ENCODE peak calls at places on chromosomes 6 and 20, in seven cellular contexts. One of them, this sample, is unnamed.

GRCh38 chr6:151060096-151060741 is 179.5 kb upstream of the AKAP12 start:
- DNase-seq in stimulated activated CD4-positive, alpha-beta T cell treated with anti-CD3 and anti-CD28 coated beads, Interleukin-2, amount 100 ng/mL, for 24 hours: no peak
- DNase-seq in Kasumi-1: no peak
- DNase-seq in epithelial cell of prostate: peak
- DNase-seq in HTR-8/SVneo: peak
- DNase-seq in EH: peak
- DNase-seq in Right ventricle myocardium inferior: no peak
- DNase-seq in this sample: no peak

GRCh38 chr6:16754864-16755263 is 6.4 kb downstream of the ATXN1 start:
- DNase-seq in HTR-8/SVneo: no peak
- DNase-seq in Right ventricle myocardium inferior: no peak
- DNase-seq in Kasumi-1: no peak
- DNase-seq in stimulated activated CD4-positive, alpha-beta T cell treated with anti-CD3 and anti-CD28 coated beads, Interleukin-2, amount 100 ng/mL, for 24 hours: no peak
- DNase-seq in EH: no peak
- DNase-seq in epithelial cell of prostate: no peak
- DNase-seq in this sample: no peak

GRCh38 chr6:137044366-137045220 is at the start of gene IL20RA:
- DNase-seq in HTR-8/SVneo: peak
- DNase-seq in Kasumi-1: no peak
- DNase-seq in Right ventricle myocardium inferior: peak
- DNase-seq in epithelial cell of prostate: no peak
- DNase-seq in EH: peak
- DNase-seq in stimulated activated CD4-positive, alpha-beta T cell treated with anti-CD3 and anti-CD28 coated beads, Interleukin-2, amount 100 ng/mL, for 24 hours: no peak
- DNase-seq in this sample: peak

GRCh38 chr6:13810688-13811446 is 3.5 kb downstream of the MCUR1 start:
- DNase-seq in Right ventricle myocardium inferior: no peak
- DNase-seq in Kasumi-1: no peak
- DNase-seq in HTR-8/SVneo: no peak
- DNase-seq in epithelial cell of prostate: no peak
- DNase-seq in stimulated activated CD4-positive, alpha-beta T cell treated with anti-CD3 and anti-CD28 coated beads, Interleukin-2, amount 100 ng/mL, for 24 hours: no peak
- DNase-seq in EH: no peak
- DNase-seq in this sample: no peak

GRCh38 chr6:79922018-79922417 is 25.3 kb downstream of the ELOVL4 start:
- DNase-seq in EH: no peak
- DNase-seq in Right ventricle myocardium inferior: no peak
- DNase-seq in epithelial cell of prostate: no peak
- DNase-seq in stimulated activated CD4-positive, alpha-beta T cell treated with anti-CD3 and anti-CD28 coated beads, Interleukin-2, amount 100 ng/mL, for 24 hours: no peak
- DNase-seq in Kasumi-1: no peak
- DNase-seq in HTR-8/SVneo: no peak
- DNase-seq in this sample: no peak

GRCh38 chr20:38083338-38084048 is 49.9 kb downstream of the RPRD1B start:
- DNase-seq in stimulated activated CD4-positive, alpha-beta T cell treated with anti-CD3 and anti-CD28 coated beads, Interleukin-2, amount 100 ng/mL, for 24 hours: no peak
- DNase-seq in Kasumi-1: no peak
- DNase-seq in Right ventricle myocardium inferior: no peak
- DNase-seq in epithelial cell of prostate: no peak
- DNase-seq in EH: peak
- DNase-seq in HTR-8/SVneo: no peak
- DNase-seq in this sample: no peak

GRCh38 chr6:46186583-46186982 is 15.8 kb upstream of the ENPP5 start:
- DNase-seq in Kasumi-1: no peak
- DNase-seq in HTR-8/SVneo: no peak
- DNase-seq in epithelial cell of prostate: no peak
- DNase-seq in EH: no peak
- DNase-seq in Right ventricle myocardium inferior: no peak
- DNase-seq in stimulated activated CD4-positive, alpha-beta T cell treated with anti-CD3 and anti-CD28 coated beads, Interleukin-2, amount 100 ng/mL, for 24 hours: no peak
- DNase-seq in this sample: no peak

GRCh38 chr6:110484321-110484720 is 7.9 kb upstream of the SLC22A16 start:
- DNase-seq in Kasumi-1: peak
- DNase-seq in stimulated activated CD4-positive, alpha-beta T cell treated with anti-CD3 and anti-CD28 coated beads, Interleukin-2, amount 100 ng/mL, for 24 hours: no peak
- DNase-seq in epithelial cell of prostate: peak
- DNase-seq in EH: no peak
- DNase-seq in Right ventricle myocardium inferior: no peak
- DNase-seq in HTR-8/SVneo: no peak
- DNase-seq in this sample: no peak

GRCh38 chr6:63643862-63644261 is 8.3 kb downstream of the PHF3 start:
- DNase-seq in EH: peak
- DNase-seq in HTR-8/SVneo: no peak
- DNase-seq in Kasumi-1: peak
- DNase-seq in epithelial cell of prostate: no peak
- DNase-seq in Right ventricle myocardium inferior: no peak
- DNase-seq in stimulated activated CD4-positive, alpha-beta T cell treated with anti-CD3 and anti-CD28 coated beads, Interleukin-2, amount 100 ng/mL, for 24 hours: no peak
- DNase-seq in this sample: no peak

GRCh38 chr6:105803439-105803838 is 282.7 kb upstream of the PRDM1 start:
- DNase-seq in epithelial cell of prostate: peak
- DNase-seq in Right ventricle myocardium inferior: no peak
- DNase-seq in Kasumi-1: no peak
- DNase-seq in HTR-8/SVneo: no peak
- DNase-seq in stimulated activated CD4-positive, alpha-beta T cell treated with anti-CD3 and anti-CD28 coated beads, Interleukin-2, amount 100 ng/mL, for 24 hours: no peak
- DNase-seq in EH: peak
- DNase-seq in this sample: no peak

GRCh38 chr6:148414836-148415235 is 72.2 kb downstream of the SASH1 start:
- DNase-seq in stimulated activated CD4-positive, alpha-beta T cell treated with anti-CD3 and anti-CD28 coated beads, Interleukin-2, amount 100 ng/mL, for 24 hours: no peak
- DNase-seq in Kasumi-1: no peak
- DNase-seq in HTR-8/SVneo: peak
- DNase-seq in Right ventricle myocardium inferior: no peak
- DNase-seq in epithelial cell of prostate: no peak
- DNase-seq in EH: peak
- DNase-seq in this sample: no peak

GRCh38 chr20:40009542-40009941 is 679.5 kb downstream of the MAFB start:
- DNase-seq in Right ventricle myocardium inferior: no peak
- DNase-seq in Kasumi-1: no peak
- DNase-seq in EH: peak
- DNase-seq in HTR-8/SVneo: no peak
- DNase-seq in epithelial cell of prostate: peak
- DNase-seq in stimulated activated CD4-positive, alpha-beta T cell treated with anti-CD3 and anti-CD28 coated beads, Interleukin-2, amount 100 ng/mL, for 24 hours: no peak
- DNase-seq in this sample: no peak

GRCh38 chr6:15879372-15880261 is 216.8 kb upstream of the DTNBP1 start:
- DNase-seq in epithelial cell of prostate: no peak
- DNase-seq in HTR-8/SVneo: peak
- DNase-seq in Right ventricle myocardium inferior: peak
- DNase-seq in EH: peak
- DNase-seq in stimulated activated CD4-positive, alpha-beta T cell treated with anti-CD3 and anti-CD28 coated beads, Interleukin-2, amount 100 ng/mL, for 24 hours: peak
- DNase-seq in Kasumi-1: peak
- DNase-seq in this sample: no peak

GRCh38 chr6:17886891-17887290 is 100.5 kb downstream of the KIF13A start:
- DNase-seq in Right ventricle myocardium inferior: no peak
- DNase-seq in EH: peak
- DNase-seq in stimulated activated CD4-positive, alpha-beta T cell treated with anti-CD3 and anti-CD28 coated beads, Interleukin-2, amount 100 ng/mL, for 24 hours: no peak
- DNase-seq in Kasumi-1: no peak
- DNase-seq in epithelial cell of prostate: no peak
- DNase-seq in HTR-8/SVneo: no peak
- DNase-seq in this sample: no peak

GRCh38 chr6:36336779-36337194 is at the start of gene BNIP5:
- DNase-seq in Right ventricle myocardium inferior: no peak
- DNase-seq in stimulated activated CD4-positive, alpha-beta T cell treated with anti-CD3 and anti-CD28 coated beads, Interleukin-2, amount 100 ng/mL, for 24 hours: no peak
- DNase-seq in HTR-8/SVneo: no peak
- DNase-seq in EH: no peak
- DNase-seq in epithelial cell of prostate: no peak
- DNase-seq in Kasumi-1: no peak
- DNase-seq in this sample: no peak

GRCh38 chr20:53917145-53918009 is 153.0 kb downstream of the BCAS1 start:
- DNase-seq in Kasumi-1: no peak
- DNase-seq in Right ventricle myocardium inferior: peak
- DNase-seq in stimulated activated CD4-positive, alpha-beta T cell treated with anti-CD3 and anti-CD28 coated beads, Interleukin-2, amount 100 ng/mL, for 24 hours: no peak
- DNase-seq in HTR-8/SVneo: no peak
- DNase-seq in EH: peak
- DNase-seq in epithelial cell of prostate: no peak
- DNase-seq in this sample: no peak

GRCh38 chr6:26122402-26122792 is 35.2 kb downstream of the HFE start:
- DNase-seq in EH: no peak
- DNase-seq in Right ventricle myocardium inferior: no peak
- DNase-seq in HTR-8/SVneo: no peak
- DNase-seq in Kasumi-1: no peak
- DNase-seq in epithelial cell of prostate: no peak
- DNase-seq in stimulated activated CD4-positive, alpha-beta T cell treated with anti-CD3 and anti-CD28 coated beads, Interleukin-2, amount 100 ng/mL, for 24 hours: no peak
- DNase-seq in this sample: no peak

GRCh38 chr6:151618717-151619116 is 124.9 kb downstream of the CCDC170 start:
- DNase-seq in EH: no peak
- DNase-seq in Kasumi-1: no peak
- DNase-seq in HTR-8/SVneo: no peak
- DNase-seq in epithelial cell of prostate: no peak
- DNase-seq in Right ventricle myocardium inferior: no peak
- DNase-seq in stimulated activated CD4-positive, alpha-beta T cell treated with anti-CD3 and anti-CD28 coated beads, Interleukin-2, amount 100 ng/mL, for 24 hours: no peak
- DNase-seq in this sample: no peak